ENCODE peak calls at places on chromosome 4, in four cellular contexts. E, U, X and W are unnamed samples.

GRCh38 chr4:53905935-53906377 is 158.4 kb downstream of the CHIC2 start:
- DNase-seq in X (peak; percentile 55), E (no peak), U (peak; percentile 71), W (no peak)

GRCh38 chr4:71367546-71367945 is 28.7 kb downstream of the SLC4A4 start:
- DNase-seq in E (no peak), U (no peak), X (no peak), W (no peak)

GRCh38 chr4:88802138-88802537 is 104.5 kb upstream of the NAP1L5 start:
- DNase-seq in E (no peak), U (no peak), X (no peak), W (no peak)

GRCh38 chr4:40845136-40845910 is 95.6 kb downstream of the NSUN7 start:
- DNase-seq in E (no peak), U (no peak), X (no peak), W (no peak)

GRCh38 chr4:115323106-115323684 is 209.8 kb upstream of the NDST4 start:
- DNase-seq in U (peak; percentile 7), E (no peak), X (no peak), W (no peak)

GRCh38 chr4:1019320-1019719 is 7.9 kb downstream of the FGFRL1 start:
- DNase-seq in U (no peak), E (no peak), X (no peak), W (no peak)

GRCh38 chr4:26412381-26413372 is 77.6 kb downstream of the CCKAR start:
- DNase-seq in E (no peak), U (no peak), X (no peak), W (no peak)

GRCh38 chr4:6480532-6481088 is 8.2 kb upstream of the PPP2R2C start:
- DNase-seq in U (no peak), E (no peak), X (no peak), W (no peak)

GRCh38 chr4:185307136-185307950 is 88.4 kb downstream of the LRP2BP start:
- DNase-seq in X (no peak), E (no peak), U (peak; percentile 55), W (no peak)

GRCh38 chr4:82797591-82798081 is 960 bp downstream of the SCD5 start:
- DNase-seq in U (peak; percentile 46), E (no peak), X (no peak), W (no peak)

GRCh38 chr4:26410385-26411293 is 79.6 kb downstream of the CCKAR start:
- DNase-seq in E (no peak), U (no peak), X (no peak), W (no peak)

GRCh38 chr4:102326951-102327350 is 18.3 kb downstream of the SLC39A8 start:
- DNase-seq in E (no peak), U (no peak), X (no peak), W (no peak)

GRCh38 chr4:147453561-147454141 is 27.2 kb upstream of the EDNRA start:
- DNase-seq in E (peak; percentile 24), U (peak; percentile 25), X (no peak), W (no peak)

GRCh38 chr4:173990126-173990878 is 293.2 kb downstream of the FBXO8 start:
- DNase-seq in U (peak; percentile 3), X (no peak), E (no peak), W (no peak)

GRCh38 chr4:171334549-171334948 is 478.7 kb upstream of the GALNTL6 start:
- DNase-seq in X (no peak), E (no peak), U (no peak), W (no peak)

GRCh38 chr4:153467154-153467896 is 1.2 kb downstream of the TMEM131L start:
- DNase-seq in U (no peak), E (no peak), X (peak; percentile 94), W (peak; percentile 50)

GRCh38 chr4:173420821-173421220 is 21.9 kb upstream of the SCRG1 start:
- DNase-seq in U (peak; percentile 82), E (no peak), X (no peak), W (no peak)

GRCh38 chr4:140330311-140330900 is 43.0 kb upstream of the SCOC start:
- DNase-seq in E (no peak), U (no peak), X (no peak), W (no peak)

GRCh38 chr4:60683357-60683756 is 516.8 kb upstream of the ADGRL3 start:
- DNase-seq in X (no peak), U (peak; percentile 84), E (peak; percentile 52), W (no peak)

GRCh38 chr4:139200506-139200905 is 23.5 kb upstream of the ELF2 start:
- DNase-seq in X (no peak), U (no peak), E (no peak), W (no peak)

GRCh38 chr4:53935780-53936179 is 128.6 kb downstream of the CHIC2 start:
- DNase-seq in U (peak; percentile 79), X (no peak), E (peak; percentile 32), W (no peak)

GRCh38 chr4:108156391-108156790 is 12.3 kb downstream of the LEF1 start:
- DNase-seq in E (no peak), X (no peak), U (no peak), W (no peak)

GRCh38 chr4:55159851-55160250 is 34.5 kb upstream of the KDR start:
- DNase-seq in U (no peak), X (no peak), E (no peak), W (no peak)

GRCh38 chr4:124713213-124713592 is 671 bp upstream of the ANKRD50 start:
- DNase-seq in E (peak; percentile 61), X (peak; percentile 65), U (peak; percentile 73), W (peak; percentile 84)

GRCh38 chr4:147782087-147782781 is 50.3 kb downstream of the ARHGAP10 start:
- DNase-seq in E (no peak), X (no peak), U (peak; percentile 55), W (no peak)

GRCh38 chr4:1945912-1946311 is 62.9 kb downstream of the NELFA start:
- DNase-seq in U (no peak), E (no peak), X (no peak), W (no peak)

GRCh38 chr4:87633239-87633638 is 16.8 kb upstream of the DMP1 start:
- DNase-seq in U (peak; percentile 44), X (no peak), E (no peak), W (no peak)

DNA sequence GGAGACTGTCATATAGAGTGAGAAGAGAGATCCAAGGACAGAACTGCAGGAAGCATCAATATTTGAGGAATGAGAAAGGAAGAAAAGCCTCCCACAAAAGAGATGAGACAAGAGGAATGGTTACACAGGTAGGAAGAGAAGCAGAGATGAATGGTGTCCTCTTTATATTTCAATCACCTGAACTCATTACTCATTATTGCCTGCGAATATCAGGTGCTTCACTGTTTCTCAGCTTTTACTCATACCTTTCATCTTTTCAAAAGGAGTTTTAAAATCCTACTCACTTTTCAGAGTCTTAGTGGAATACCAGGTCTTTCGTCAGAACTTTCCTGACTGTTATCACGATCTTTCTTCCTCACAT is 14.9 kb upstream of the SEC24D start:
- DNase-seq in U (no peak), E (no peak), X (no peak), W (no peak)
- H3K4me3 ChIP-seq in U (peak overlapping the region; percentile 38), E (peak overlapping the region; percentile 56), X (peak overlapping the region; percentile 49), W (peak overlapping the region; percentile 51)

GRCh38 chr4:144787365-144788263 is 141.7 kb downstream of the HHIP start:
- DNase-seq in X (no peak), E (peak; percentile 2), U (peak; percentile 32), W (no peak)
- TF ChIP-seq CTCF in X (no peak), E (peak; percentile 63), U (peak; percentile 59), W (peak; percentile 19)

GRCh38 chr4:74158561-74159396 is 861 bp downstream of the MTHFD2L start:
- DNase-seq in E (no peak), X (no peak), U (peak; percentile 7), W (no peak)
- H3K4me3 ChIP-seq in E (peak overlapping the region; percentile 84), X (peak overlapping the region; percentile 93), U (peak overlapping the region; percentile 92), W (peak overlapping the region; percentile 66)

GRCh38 chr4:159460408-159460807 is 357.5 kb downstream of the RAPGEF2 start:
- DNase-seq in E (no peak), U (peak; percentile 14), X (no peak), W (no peak)

GRCh38 chr4:159464302-159464701 is 361.4 kb downstream of the RAPGEF2 start:
- DNase-seq in U (no peak), X (no peak), E (no peak), W (no peak)

DNA sequence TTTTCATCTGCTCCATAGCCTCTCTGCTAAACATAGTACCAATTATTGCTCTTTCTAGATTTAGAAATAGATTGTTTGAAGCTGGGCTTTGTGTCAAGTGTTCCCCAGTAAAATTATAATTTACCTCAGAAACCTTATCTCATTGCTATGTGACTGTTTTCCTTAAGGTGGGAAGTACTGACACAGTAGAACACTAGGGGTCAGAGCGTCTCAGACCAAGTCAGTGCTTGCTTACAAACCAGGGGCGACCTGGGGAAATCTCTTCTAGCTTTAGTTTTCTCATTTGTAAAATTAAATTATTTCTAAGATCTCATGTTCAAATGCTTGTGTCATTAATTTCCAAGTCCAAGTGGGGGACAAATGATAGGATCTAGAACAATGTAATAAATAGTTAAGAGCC is 360.4 kb downstream of the RAPGEF2 start:
- DNase-seq in X (no peak), E (no peak), U (no peak), W (no peak)
- TF ChIP-seq CTCF in X (no peak), E (no peak), U (no peak), W (no peak)

GRCh38 chr4:3252480-3252828 is 3.5 kb downstream of the MSANTD1 start:
- DNase-seq in E (no peak), X (no peak), U (no peak), W (peak; percentile 2)
- H3K4me3 ChIP-seq in E (no peak overlapping the region), X (no peak overlapping the region), U (no peak overlapping the region), W (no peak overlapping the region)

GRCh38 chr4:11701978-11702377 is 273.3 kb upstream of the HS3ST1 start:
- DNase-seq in X (no peak), U (no peak), E (no peak), W (no peak)
- TF ChIP-seq CTCF in X (no peak), U (no peak), E (no peak), W (no peak)